ENCODE peak calls at places on chromosomes 7 and 10, in seven cellular contexts. I is mucosa of descending colon; C is prostate gland; G is CD4-positive, alpha-beta memory T cell; V is effector memory CD4-positive, alpha-beta T cell; X is fibroblast of lung; O is suprapubic skin. N is an unnamed sample.

GRCh38 chr10:123781956-123782500 is 109.6 kb downstream of the CPXM2 start:
- DNase-seq in I (no peak), C (no peak), G (no peak), V (no peak), X (no peak), O (no peak), N (no peak)

GRCh38 chr7:30146127-30146612 is 11.4 kb downstream of the MTURN start:
- DNase-seq in I (no peak), C (no peak), G (no peak), V (no peak), X (no peak), O (no peak), N (no peak)

GRCh38 chr7:158406817-158407216 is 180.8 kb downstream of the PTPRN2 start:
- DNase-seq in I (peak; percentile 67), C (no peak), G (no peak), V (no peak), X (no peak), O (no peak), N (no peak)

GRCh38 chr7:155490697-155491628 is 33.0 kb downstream of the EN2 start:
- DNase-seq in I (peak; percentile 72), C (no peak), G (no peak), V (no peak), X (no peak), O (no peak), N (no peak)

GRCh38 chr10:34666008-34666700 is 148.9 kb downstream of the PARD3 start:
- DNase-seq in I (no peak), C (peak; percentile 63), G (no peak), V (no peak), X (peak; percentile 95), O (no peak), N (no peak)

GRCh38 chr7:111919690-111920179 is 286.5 kb downstream of the DOCK4 start:
- DNase-seq in I (no peak), C (no peak), G (no peak), V (no peak), X (peak; percentile 5), O (no peak), N (no peak)

GRCh38 chr7:128155100-128155763 is 85.8 kb upstream of the LEP start:
- DNase-seq in I (no peak), C (no peak), G (no peak), V (no peak), X (no peak), O (peak; percentile 20), N (no peak)

GRCh38 chr7:7490003-7490402 is 45.7 kb downstream of the COL28A1 start:
- DNase-seq in I (no peak), C (no peak), G (no peak), V (no peak), X (no peak), O (no peak), N (no peak)

GRCh38 chr7:105454921-105455320 is 66.2 kb upstream of the SRPK2 start:
- DNase-seq in I (no peak), C (peak; percentile 20), G (no peak), V (no peak), X (no peak), O (no peak), N (no peak)

GRCh38 chr10:25245171-25245570 is 70.4 kb downstream of the GPR158 start:
- DNase-seq in I (no peak), C (no peak), G (no peak), V (no peak), X (no peak), O (no peak), N (no peak)

GRCh38 chr7:11552676-11553075 is 279.3 kb downstream of the THSD7A start:
- DNase-seq in I (no peak), C (no peak), G (no peak), V (no peak), X (no peak), O (no peak), N (no peak)

GRCh38 chr7:44990520-44991023 is 9.4 kb upstream of the CCM2 start:
- DNase-seq in I (no peak), C (no peak), G (no peak), V (no peak), X (peak; percentile 77), O (no peak), N (no peak)

GRCh38 chr10:122112021-122112616 is 123.2 kb downstream of the TACC2 start:
- DNase-seq in I (no peak), C (no peak), G (no peak), V (no peak), X (peak; percentile 58), O (no peak), N (no peak)

GRCh38 chr10:114684085-114684821 is 26.2 kb upstream of the ABLIM1 start:
- DNase-seq in I (peak; percentile 83), C (no peak), G (no peak), V (no peak), X (peak; percentile 46), O (peak; percentile 80), N (no peak)

GRCh38 chr7:30743371-30744074 is 8.4 kb upstream of the INMT start:
- DNase-seq in I (no peak), C (no peak), G (no peak), V (no peak), X (peak; percentile 59), O (no peak), N (no peak)

GRCh38 chr7:90345548-90346319 is 782 bp upstream of the GTPBP10 start:
- DNase-seq in I (no peak), C (peak; percentile 27), G (no peak), V (no peak), X (peak; percentile 55), O (no peak), N (no peak)

GRCh38 chr10:588246-589165 is 101.0 kb downstream of the DIP2C start:
- DNase-seq in I (no peak), C (no peak), G (no peak), V (no peak), X (peak; percentile 68), O (no peak), N (no peak)

GRCh38 chr10:2351566-2351965 is 614.2 kb upstream of the ADARB2 start:
- DNase-seq in I (no peak), C (no peak), G (no peak), V (no peak), X (no peak), O (no peak), N (no peak)

GRCh38 chr7:64636386-64636785 is 29.5 kb upstream of the ZNF107 start:
- DNase-seq in I (no peak), C (no peak), G (no peak), V (no peak), X (no peak), O (no peak), N (no peak)

GRCh38 chr10:119041332-119041731 is 11.8 kb downstream of the NANOS1 start:
- DNase-seq in I (no peak), C (no peak), G (no peak), V (no peak), X (no peak), O (no peak), N (no peak)

GRCh38 chr7:33070277-33070676 is 7.7 kb upstream of the NT5C3A start:
- DNase-seq in I (no peak), C (no peak), G (no peak), V (no peak), X (no peak), O (no peak), N (no peak)
- H3K9me3 ChIP-seq in I (peaks cover 17% of the 10 kb centered on the region), C (no peaks in the 10 kb centered on the region), G (peaks cover 6% of the 10 kb centered on the region), V (peaks cover 9% of the 10 kb centered on the region), X (no peaks in the 10 kb centered on the region), O (peaks cover 6% of the 10 kb centered on the region), N (peaks cover 7% of the 10 kb centered on the region)

DNA sequence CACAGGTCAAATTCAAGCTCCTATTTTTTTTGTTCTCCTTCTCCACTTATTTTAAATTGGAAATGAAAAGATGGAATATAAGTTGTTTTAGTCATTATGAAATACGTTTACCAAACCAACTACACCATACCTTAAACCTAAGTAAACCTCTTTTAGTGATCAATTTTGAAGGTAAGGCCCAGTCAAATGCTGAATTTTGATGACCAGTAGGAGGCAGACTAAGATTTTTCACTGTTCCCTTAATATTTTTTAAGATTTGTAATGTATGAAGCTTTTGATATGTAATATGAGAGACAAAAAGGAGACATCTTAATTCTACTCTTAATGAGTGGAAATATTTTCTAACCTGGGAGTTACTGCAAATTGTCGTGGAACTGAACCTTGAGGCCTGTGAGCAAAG is 311.6 kb downstream of the EXOC4 start:
- DNase-seq in I (no peak), C (no peak), G (no peak), V (no peak), X (no peak), O (no peak), N (no peak)
- H3K4me3 ChIP-seq in I (no peak overlapping the region), C (no peak overlapping the region), G (no peak overlapping the region), V (no peak overlapping the region), X (no peak overlapping the region), O (no peak overlapping the region), N (no peak overlapping the region)

GRCh38 chr10:108894402-108895301 is 1028.7 kb downstream of the XPNPEP1 start:
- DNase-seq in I (no peak), C (no peak), G (no peak), V (no peak), X (no peak), O (no peak), N (no peak)

GRCh38 chr10:108904163-108904878 is 1019.0 kb downstream of the XPNPEP1 start:
- DNase-seq in I (no peak), C (no peak), G (no peak), V (no peak), X (peak; percentile 42), O (no peak), N (no peak)

GRCh38 chr10:108901766-108902365 is 1021.4 kb downstream of the XPNPEP1 start:
- DNase-seq in I (no peak), C (no peak), G (no peak), V (no peak), X (no peak), O (no peak), N (no peak)

GRCh38 chr10:108902491-108903250 is 1020.6 kb downstream of the XPNPEP1 start:
- DNase-seq in I (no peak), C (no peak), G (no peak), V (no peak), X (no peak), O (no peak), N (no peak)

GRCh38 chr10:108899686-108900085 is 1023.6 kb downstream of the XPNPEP1 start:
- DNase-seq in I (no peak), C (no peak), G (no peak), V (no peak), X (no peak), O (no peak), N (no peak)
- H3K9me3 ChIP-seq in I (no peaks in the 10 kb centered on the region), C (no peaks in the 10 kb centered on the region), G (no peaks in the 10 kb centered on the region), V (no peaks in the 10 kb centered on the region), X (no peaks in the 10 kb centered on the region), O (no peaks in the 10 kb centered on the region), N (no peaks in the 10 kb centered on the region)

DNA sequence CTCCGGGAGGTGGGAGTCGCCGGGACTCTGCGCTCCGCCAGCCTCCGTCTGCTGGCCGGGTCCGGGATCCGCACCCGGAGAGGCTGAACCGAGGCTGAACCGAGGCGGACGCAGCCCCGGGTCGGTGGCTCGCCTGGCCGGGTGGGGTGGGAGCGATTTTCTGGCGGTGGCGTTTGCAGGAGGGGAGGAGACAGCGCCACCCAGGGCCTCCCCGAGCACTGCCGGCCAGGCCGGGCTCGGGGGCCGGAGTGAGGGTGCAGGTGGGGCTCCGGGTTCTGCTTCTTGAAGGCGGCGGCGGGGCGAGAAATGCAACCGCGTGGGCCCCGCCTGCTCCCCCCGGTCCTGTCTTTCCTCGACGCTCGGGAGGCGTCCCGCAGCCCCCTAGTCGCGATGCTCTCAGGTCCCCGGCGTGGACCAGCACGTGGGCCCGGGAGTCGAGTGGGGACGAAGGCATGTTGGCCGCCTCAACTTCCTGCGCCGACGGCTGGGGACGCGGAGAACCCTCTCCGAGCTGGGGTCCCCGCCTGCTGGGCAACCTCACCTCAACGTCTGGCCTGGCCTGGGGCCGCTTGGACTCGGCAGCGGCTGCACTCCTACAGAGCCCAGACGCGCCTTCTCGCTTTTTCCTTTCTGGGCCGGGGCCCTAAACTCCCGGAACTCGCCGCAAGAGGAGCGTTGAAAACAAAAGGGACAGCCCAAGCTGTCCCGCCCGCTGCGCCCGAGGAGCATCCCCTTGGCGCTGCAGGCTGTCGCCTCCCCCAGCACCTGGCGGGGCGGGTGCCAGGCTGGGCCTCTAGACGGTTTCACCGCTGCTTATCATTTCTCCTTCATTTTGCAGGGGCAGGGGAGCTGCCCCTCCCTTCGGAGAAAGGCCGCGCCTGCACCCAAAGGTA is 25.2 kb upstream of the VAX1 start:
- DNase-seq in I (no peak), C (no peak), G (no peak), V (no peak), X (no peak), O (no peak), N (no peak)
- H3K4me3 ChIP-seq in I (no peak overlapping the region), C (no peak overlapping the region), G (no peak overlapping the region), V (no peak overlapping the region), X (no peak overlapping the region), O (peak overlapping the region; percentile 28), N (no peak overlapping the region)